ENCODE peak calls at places on chromosomes 4 and X, in seven cellular contexts. I is activated CD4-positive, alpha-beta T cell treated with anti-CD3 and anti-CD28 coated beads for 24 hours; A is NCI-H1694; H is body of pancreas; P is type B pancreatic cell; X is activated CD8-positive, alpha-beta memory T cell treated with anti-CD3 and anti-CD28 coated beads for 48 hours; T is Right ventricle myocardium superior. M is an unnamed sample.

GRCh38 chrX:103878466-103879151 is 46.6 kb upstream of the RAB9B start:
- DNase-seq in T (no peak), X (no peak), P (no peak), I (no peak), A (no peak), H (peak), M (no peak)

GRCh38 chr4:22514001-22514400 is 1.9 kb downstream of the ADGRA3 start:
- DNase-seq in X (no peak), H (no peak), A (no peak), T (no peak), I (no peak), P (no peak), M (no peak)

GRCh38 chr4:26854701-26855100 is 5.9 kb upstream of the STIM2 start:
- DNase-seq in X (no peak), H (no peak), I (no peak), T (no peak), A (peak), P (no peak), M (no peak)

GRCh38 chr4:3683077-3683743 is 83.0 kb upstream of the ADRA2C start:
- DNase-seq in A (no peak), I (no peak), X (no peak), P (no peak), H (no peak), T (no peak), M (no peak)

GRCh38 chr4:186473933-186474332 is 81.4 kb downstream of the MTNR1A start:
- DNase-seq in H (no peak), P (no peak), A (no peak), X (no peak), I (no peak), T (no peak), M (no peak)

GRCh38 chr4:174435981-174436776 is 86.1 kb downstream of the HPGD start:
- DNase-seq in H (no peak), A (no peak), I (no peak), T (no peak), X (no peak), P (no peak), M (no peak)

GRCh38 chrX:6667048-6667768 is 132.3 kb upstream of the VCX3A start:
- DNase-seq in P (no peak), T (no peak), H (no peak), X (no peak), A (no peak), I (no peak), M (no peak)

GRCh38 chr4:158122501-158122900 is 50.3 kb downstream of the GASK1B start:
- DNase-seq in H (no peak), P (no peak), T (no peak), I (no peak), A (no peak), X (no peak), M (no peak)

GRCh38 chr4:156638925-156639605 is 332.5 kb downstream of the PDGFC start:
- DNase-seq in A (peak), T (no peak), X (no peak), P (no peak), I (no peak), H (no peak), M (no peak)

GRCh38 chrX:20325786-20326388 is 59.2 kb upstream of the RPS6KA3 start:
- DNase-seq in I (no peak), A (no peak), X (no peak), T (no peak), H (no peak), P (no peak), M (no peak)

GRCh38 chr4:184168406-184169019 is 49.2 kb downstream of the ENPP6 start:
- DNase-seq in T (peak), P (peak), I (peak), A (no peak), H (peak), X (peak), M (peak)

GRCh38 chrX:16807976-16808542 is 21.8 kb downstream of the TXLNG start:
- DNase-seq in T (no peak), A (no peak), H (no peak), I (no peak), P (no peak), X (no peak), M (peak)

GRCh38 chr4:190015538-190016368 is 11.3 kb downstream of the FRG2 start:
- DNase-seq in I (no peak), X (no peak), A (no peak), H (no peak), P (no peak), T (no peak), M (no peak)

GRCh38 chr4:109547394-109547793 is 12.7 kb upstream of the MCUB start:
- DNase-seq in X (no peak), T (no peak), A (no peak), I (no peak), H (no peak), P (no peak), M (no peak)

GRCh38 chrX:110277609-110278008 is 40.3 kb downstream of the AMMECR1 start:
- DNase-seq in X (no peak), P (no peak), A (no peak), T (no peak), I (no peak), H (no peak), M (no peak)

GRCh38 chr4:71389149-71389840 is 50.5 kb downstream of the SLC4A4 start:
- DNase-seq in P (no peak), A (no peak), I (no peak), H (peak), T (no peak), X (no peak), M (no peak)

GRCh38 chr4:176837176-176837915 is 44.6 kb upstream of the VEGFC start:
- DNase-seq in T (no peak), I (no peak), H (no peak), P (no peak), X (no peak), A (no peak), M (no peak)

GRCh38 chr4:108135549-108136209 is 33.1 kb downstream of the LEF1 start:
- DNase-seq in X (no peak), H (no peak), I (no peak), T (no peak), A (no peak), P (no peak), M (no peak)

GRCh38 chr4:183411291-183411861 is 33.1 kb upstream of the CDKN2AIP start:
- DNase-seq in T (no peak), H (no peak), X (no peak), A (no peak), I (no peak), P (no peak), M (no peak)

M was measured in right lobe of liver.